ENCODE peak calls at places on chromosome X, in eight cellular contexts. One of them, this sample, is unnamed.

GRCh38 chrX:21932277-21932996 is 8.1 kb upstream of the SMS start:
- DNase-seq in mesenchymal stem cell: peak
- DNase-seq in mammary epithelial cell: peak
- DNase-seq in gastrocnemius medialis: peak
- DNase-seq in left lung: peak
- DNase-seq in H9: no peak
- DNase-seq in breast epithelium: no peak
- DNase-seq in WERI-Rb-1: no peak
- DNase-seq in this sample: no peak

GRCh38 chrX:107715331-107716044 is 60.1 kb downstream of the TSC22D3 start:
- DNase-seq in gastrocnemius medialis: no peak
- DNase-seq in breast epithelium: no peak
- DNase-seq in mesenchymal stem cell: peak
- DNase-seq in mammary epithelial cell: peak
- DNase-seq in left lung: no peak
- DNase-seq in WERI-Rb-1: no peak
- DNase-seq in H9: no peak
- DNase-seq in this sample: no peak

GRCh38 chrX:146934256-146934655 is 119.7 kb upstream of the CXorf51A start:
- DNase-seq in mammary epithelial cell: no peak
- DNase-seq in left lung: no peak
- DNase-seq in breast epithelium: no peak
- DNase-seq in mesenchymal stem cell: no peak
- DNase-seq in gastrocnemius medialis: no peak
- DNase-seq in H9: no peak
- DNase-seq in WERI-Rb-1: no peak
- DNase-seq in this sample: no peak

GRCh38 chrX:34629572-34629971 is 27.5 kb downstream of the TMEM47 start:
- DNase-seq in gastrocnemius medialis: no peak
- DNase-seq in WERI-Rb-1: no peak
- DNase-seq in breast epithelium: no peak
- DNase-seq in H9: no peak
- DNase-seq in left lung: no peak
- DNase-seq in mesenchymal stem cell: no peak
- DNase-seq in mammary epithelial cell: no peak
- DNase-seq in this sample: no peak

GRCh38 chrX:130245441-130245840 is 23.3 kb downstream of the ZNF280C start:
- DNase-seq in gastrocnemius medialis: no peak
- DNase-seq in mesenchymal stem cell: peak
- DNase-seq in left lung: no peak
- DNase-seq in H9: no peak
- DNase-seq in breast epithelium: no peak
- DNase-seq in WERI-Rb-1: no peak
- DNase-seq in mammary epithelial cell: no peak
- DNase-seq in this sample: no peak

GRCh38 chrX:88146577-88146976 is 600.4 kb upstream of the CPXCR1 start:
- DNase-seq in left lung: no peak
- DNase-seq in mammary epithelial cell: no peak
- DNase-seq in gastrocnemius medialis: no peak
- DNase-seq in H9: no peak
- DNase-seq in breast epithelium: no peak
- DNase-seq in mesenchymal stem cell: no peak
- DNase-seq in WERI-Rb-1: no peak
- DNase-seq in this sample: no peak

GRCh38 chrX:50769389-50770063 is 44.5 kb downstream of the SHROOM4 start:
- DNase-seq in H9: no peak
- DNase-seq in breast epithelium: no peak
- DNase-seq in WERI-Rb-1: no peak
- DNase-seq in gastrocnemius medialis: no peak
- DNase-seq in left lung: peak
- DNase-seq in mammary epithelial cell: peak
- DNase-seq in mesenchymal stem cell: no peak
- DNase-seq in this sample: peak

GRCh38 chrX:85109235-85109634 is 105.6 kb downstream of the APOOL start:
- DNase-seq in WERI-Rb-1: peak
- DNase-seq in gastrocnemius medialis: no peak
- DNase-seq in breast epithelium: no peak
- DNase-seq in left lung: no peak
- DNase-seq in mesenchymal stem cell: no peak
- DNase-seq in mammary epithelial cell: no peak
- DNase-seq in H9: peak
- DNase-seq in this sample: no peak

GRCh38 chrX:110341189-110342035 is 17.2 kb upstream of the RTL9 start:
- DNase-seq in mesenchymal stem cell: peak
- DNase-seq in mammary epithelial cell: peak
- DNase-seq in WERI-Rb-1: no peak
- DNase-seq in left lung: no peak
- DNase-seq in gastrocnemius medialis: peak
- DNase-seq in breast epithelium: no peak
- DNase-seq in H9: no peak
- DNase-seq in this sample: no peak

GRCh38 chrX:15598031-15598430 is 2.7 kb downstream of the ACE2 start:
- DNase-seq in H9: no peak
- DNase-seq in left lung: no peak
- DNase-seq in WERI-Rb-1: no peak
- DNase-seq in breast epithelium: no peak
- DNase-seq in mammary epithelial cell: no peak
- DNase-seq in gastrocnemius medialis: no peak
- DNase-seq in mesenchymal stem cell: no peak
- DNase-seq in this sample: no peak

GRCh38 chrX:15600745-15601144 is at the start of gene ACE2:
- DNase-seq in breast epithelium: no peak
- DNase-seq in mammary epithelial cell: no peak
- DNase-seq in H9: no peak
- DNase-seq in WERI-Rb-1: no peak
- DNase-seq in mesenchymal stem cell: no peak
- DNase-seq in gastrocnemius medialis: no peak
- DNase-seq in left lung: no peak
- DNase-seq in this sample: no peak

GRCh38 chrX:15601932-15602331 is 1.2 kb upstream of the ACE2 start:
- DNase-seq in H9: no peak
- DNase-seq in gastrocnemius medialis: no peak
- DNase-seq in breast epithelium: no peak
- DNase-seq in WERI-Rb-1: no peak
- DNase-seq in left lung: no peak
- DNase-seq in mesenchymal stem cell: no peak
- DNase-seq in mammary epithelial cell: no peak
- DNase-seq in this sample: no peak

GRCh38 chrX:15602761-15603160 is 2.0 kb upstream of the ACE2 start:
- DNase-seq in breast epithelium: no peak
- DNase-seq in mammary epithelial cell: no peak
- DNase-seq in WERI-Rb-1: no peak
- DNase-seq in left lung: no peak
- DNase-seq in gastrocnemius medialis: no peak
- DNase-seq in mesenchymal stem cell: no peak
- DNase-seq in H9: no peak
- DNase-seq in this sample: no peak

GRCh38 chrX:15600071-15600470 is 689 bp downstream of the ACE2 start:
- DNase-seq in mammary epithelial cell: no peak
- DNase-seq in left lung: no peak
- DNase-seq in breast epithelium: no peak
- DNase-seq in mesenchymal stem cell: no peak
- DNase-seq in H9: no peak
- DNase-seq in gastrocnemius medialis: no peak
- DNase-seq in WERI-Rb-1: no peak
- DNase-seq in this sample: no peak
- H3K27ac ChIP-seq in mammary epithelial cell: no peak
- H3K27ac ChIP-seq in left lung: no peak
- H3K27ac ChIP-seq in breast epithelium: no peak
- H3K27ac ChIP-seq in mesenchymal stem cell: no peak
- H3K27ac ChIP-seq in H9: no peak
- H3K27ac ChIP-seq in gastrocnemius medialis: no peak
- H3K27ac ChIP-seq in WERI-Rb-1: no peak
- H3K27ac ChIP-seq in this sample: no peak

GRCh38 chrX:113828470-113828869 is 755.4 kb upstream of the HTR2C start:
- DNase-seq in gastrocnemius medialis: no peak
- DNase-seq in mesenchymal stem cell: no peak
- DNase-seq in breast epithelium: no peak
- DNase-seq in left lung: no peak
- DNase-seq in WERI-Rb-1: no peak
- DNase-seq in H9: peak
- DNase-seq in mammary epithelial cell: no peak
- DNase-seq in this sample: no peak

GRCh38 chrX:113833096-113833495 is 750.8 kb upstream of the HTR2C start:
- DNase-seq in left lung: no peak
- DNase-seq in mammary epithelial cell: no peak
- DNase-seq in gastrocnemius medialis: no peak
- DNase-seq in mesenchymal stem cell: no peak
- DNase-seq in WERI-Rb-1: no peak
- DNase-seq in H9: no peak
- DNase-seq in breast epithelium: no peak
- DNase-seq in this sample: no peak

DNA sequence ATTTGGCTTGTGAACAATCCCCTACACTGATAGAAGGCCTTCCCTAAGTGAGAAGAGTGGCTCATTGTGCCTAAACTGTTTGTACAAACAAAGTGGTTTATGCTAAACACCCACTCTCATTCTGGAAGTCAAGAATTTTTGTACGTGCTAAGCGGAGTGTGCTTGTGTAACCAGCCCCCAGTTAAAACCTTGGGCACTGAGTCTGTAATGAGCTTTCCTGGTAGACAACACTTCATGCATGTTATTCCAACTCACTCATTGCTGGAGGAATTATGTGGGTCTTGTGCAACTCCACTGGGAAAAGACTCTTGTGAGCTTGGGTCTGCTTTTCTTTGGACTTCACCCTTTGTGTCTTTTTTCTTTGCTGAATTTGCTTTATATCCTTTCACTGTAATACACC is 750.2 kb upstream of the HTR2C start:
- DNase-seq in WERI-Rb-1: no peak
- DNase-seq in mesenchymal stem cell: peak
- DNase-seq in left lung: no peak
- DNase-seq in H9: no peak
- DNase-seq in mammary epithelial cell: no peak
- DNase-seq in gastrocnemius medialis: no peak
- DNase-seq in breast epithelium: no peak
- DNase-seq in this sample: no peak
- H3K27ac ChIP-seq in WERI-Rb-1: no peak
- H3K27ac ChIP-seq in mesenchymal stem cell: no peak
- H3K27ac ChIP-seq in left lung: no peak
- H3K27ac ChIP-seq in H9: no peak
- H3K27ac ChIP-seq in mammary epithelial cell: no peak
- H3K27ac ChIP-seq in gastrocnemius medialis: no peak
- H3K27ac ChIP-seq in breast epithelium: no peak
- H3K27ac ChIP-seq in this sample: no peak

GRCh38 chrX:133544778-133545177 is 129.5 kb upstream of the GPC4 start:
- DNase-seq in WERI-Rb-1: no peak
- DNase-seq in gastrocnemius medialis: no peak
- DNase-seq in left lung: no peak
- DNase-seq in mesenchymal stem cell: no peak
- DNase-seq in breast epithelium: no peak
- DNase-seq in H9: no peak
- DNase-seq in mammary epithelial cell: no peak
- DNase-seq in this sample: no peak
- H3K27ac ChIP-seq in WERI-Rb-1: no peak
- H3K27ac ChIP-seq in gastrocnemius medialis: no peak
- H3K27ac ChIP-seq in left lung: peak
- H3K27ac ChIP-seq in mesenchymal stem cell: no peak
- H3K27ac ChIP-seq in breast epithelium: no peak
- H3K27ac ChIP-seq in H9: no peak
- H3K27ac ChIP-seq in mammary epithelial cell: peak
- H3K27ac ChIP-seq in this sample: no peak

GRCh38 chrX:131779313-131779712 is 235.4 kb downstream of the OR13H1 start:
- DNase-seq in mesenchymal stem cell: no peak
- DNase-seq in left lung: no peak
- DNase-seq in breast epithelium: no peak
- DNase-seq in WERI-Rb-1: no peak
- DNase-seq in mammary epithelial cell: no peak
- DNase-seq in H9: no peak
- DNase-seq in gastrocnemius medialis: no peak
- DNase-seq in this sample: no peak
- H3K27ac ChIP-seq in mesenchymal stem cell: no peak
- H3K27ac ChIP-seq in left lung: no peak
- H3K27ac ChIP-seq in breast epithelium: peak
- H3K27ac ChIP-seq in WERI-Rb-1: peak
- H3K27ac ChIP-seq in mammary epithelial cell: peak
- H3K27ac ChIP-seq in H9: no peak
- H3K27ac ChIP-seq in gastrocnemius medialis: peak
- H3K27ac ChIP-seq in this sample: no peak

GRCh38 chrX:154532690-154533089 is 14.0 kb downstream of the G6PD start:
- DNase-seq in left lung: no peak
- DNase-seq in mesenchymal stem cell: no peak
- DNase-seq in H9: no peak
- DNase-seq in breast epithelium: no peak
- DNase-seq in WERI-Rb-1: no peak
- DNase-seq in gastrocnemius medialis: no peak
- DNase-seq in mammary epithelial cell: no peak
- DNase-seq in this sample: no peak
- H3K27ac ChIP-seq in left lung: no peak
- H3K27ac ChIP-seq in mesenchymal stem cell: no peak
- H3K27ac ChIP-seq in H9: no peak
- H3K27ac ChIP-seq in breast epithelium: no peak
- H3K27ac ChIP-seq in WERI-Rb-1: no peak
- H3K27ac ChIP-seq in gastrocnemius medialis: no peak
- H3K27ac ChIP-seq in mammary epithelial cell: no peak
- H3K27ac ChIP-seq in this sample: no peak

GRCh38 chrX:132876933-132877332 is 81.5 kb downstream of the HS6ST2 start:
- DNase-seq in mesenchymal stem cell: no peak
- DNase-seq in breast epithelium: no peak
- DNase-seq in mammary epithelial cell: no peak
- DNase-seq in WERI-Rb-1: no peak
- DNase-seq in left lung: no peak
- DNase-seq in H9: no peak
- DNase-seq in gastrocnemius medialis: no peak
- DNase-seq in this sample: no peak

GRCh38 chrX:132877954-132878536 is 80.4 kb downstream of the HS6ST2 start:
- DNase-seq in left lung: no peak
- DNase-seq in H9: peak
- DNase-seq in mammary epithelial cell: no peak
- DNase-seq in gastrocnemius medialis: no peak
- DNase-seq in WERI-Rb-1: no peak
- DNase-seq in mesenchymal stem cell: no peak
- DNase-seq in breast epithelium: no peak
- DNase-seq in this sample: no peak

GRCh38 chrX:132876509-132876837 is 82.0 kb downstream of the HS6ST2 start:
- DNase-seq in mesenchymal stem cell: peak
- DNase-seq in gastrocnemius medialis: no peak
- DNase-seq in breast epithelium: no peak
- DNase-seq in left lung: no peak
- DNase-seq in mammary epithelial cell: no peak
- DNase-seq in WERI-Rb-1: no peak
- DNase-seq in H9: peak
- DNase-seq in this sample: no peak

DNA sequence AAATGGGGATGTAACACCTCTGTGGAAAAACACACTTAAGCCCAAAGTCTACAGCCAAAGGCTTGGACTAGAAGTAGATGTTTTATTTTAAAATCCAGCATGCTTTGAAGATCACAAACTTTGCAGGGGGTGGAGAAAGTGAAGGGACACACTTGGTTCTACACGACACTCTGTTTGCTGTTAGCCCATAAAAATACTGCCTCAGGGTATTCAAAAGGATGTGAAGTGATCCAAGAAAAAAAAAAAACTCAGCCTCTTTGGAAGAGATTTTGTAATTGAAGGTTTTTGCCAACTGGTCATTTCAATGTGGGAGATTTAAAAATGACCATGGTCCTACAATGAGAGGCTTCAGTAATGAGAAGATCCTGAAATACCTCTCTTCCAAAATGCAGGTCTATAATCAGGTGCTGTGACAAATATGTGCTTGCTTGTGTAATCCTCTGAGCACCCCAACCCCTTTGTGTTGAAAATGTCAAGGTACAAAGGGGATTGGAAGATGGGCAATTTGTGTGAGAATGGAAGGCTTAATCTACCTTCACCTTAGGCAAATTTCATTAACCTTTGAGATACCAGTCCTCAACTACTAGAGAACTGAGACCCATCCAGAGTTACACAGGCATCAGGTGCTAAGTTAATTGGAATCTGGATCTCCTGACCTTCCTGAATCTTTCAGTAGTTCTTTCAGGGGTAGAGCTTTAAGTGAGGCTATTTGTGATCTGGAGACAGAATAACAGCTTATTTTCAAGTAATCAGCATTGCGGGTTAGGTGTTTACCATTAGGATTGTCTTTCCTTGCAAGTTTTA is 82.5 kb downstream of the HS6ST2 start:
- DNase-seq in gastrocnemius medialis: no peak
- DNase-seq in mesenchymal stem cell: no peak
- DNase-seq in breast epithelium: no peak
- DNase-seq in left lung: no peak
- DNase-seq in H9: peak
- DNase-seq in WERI-Rb-1: no peak
- DNase-seq in mammary epithelial cell: no peak
- DNase-seq in this sample: no peak
- H3K27ac ChIP-seq in gastrocnemius medialis: no peak
- H3K27ac ChIP-seq in mesenchymal stem cell: no peak
- H3K27ac ChIP-seq in breast epithelium: no peak
- H3K27ac ChIP-seq in left lung: no peak
- H3K27ac ChIP-seq in H9: peak
- H3K27ac ChIP-seq in WERI-Rb-1: no peak
- H3K27ac ChIP-seq in mammary epithelial cell: no peak
- H3K27ac ChIP-seq in this sample: no peak

This sample was measured in substantia nigra.